ENCODE peak calls at places on chromosomes 12 and 14, in eight cellular contexts. One of them, this sample, is unnamed.

GRCh38 chr12:88743946-88744685 is 163.8 kb upstream of the KITLG start:
- DNase-seq in globus pallidus: no peak
- DNase-seq in NCI-H1092 treated with DMSO at 0.1 percent for 48 hours: no peak
- DNase-seq in GM20000: no peak
- DNase-seq in Karpas-422: no peak
- DNase-seq in GM10248: no peak
- DNase-seq in activated CD4-positive, alpha-beta T cell treated with anti-CD3 and anti-CD28 coated beads for 36 hours: no peak
- DNase-seq in adipocyte: peak
- DNase-seq in this sample: no peak

GRCh38 chr12:46209914-46210834 is 58.7 kb downstream of the SLC38A1 start:
- DNase-seq in globus pallidus: no peak
- DNase-seq in NCI-H1092 treated with DMSO at 0.1 percent for 48 hours: peak
- DNase-seq in GM20000: no peak
- DNase-seq in Karpas-422: peak
- DNase-seq in GM10248: no peak
- DNase-seq in activated CD4-positive, alpha-beta T cell treated with anti-CD3 and anti-CD28 coated beads for 36 hours: peak
- DNase-seq in adipocyte: no peak
- DNase-seq in this sample: no peak

GRCh38 chr14:25108959-25109358 is 59.0 kb upstream of the STXBP6 start:
- DNase-seq in globus pallidus: no peak
- DNase-seq in NCI-H1092 treated with DMSO at 0.1 percent for 48 hours: peak
- DNase-seq in GM20000: no peak
- DNase-seq in Karpas-422: no peak
- DNase-seq in GM10248: no peak
- DNase-seq in activated CD4-positive, alpha-beta T cell treated with anti-CD3 and anti-CD28 coated beads for 36 hours: no peak
- DNase-seq in adipocyte: peak
- DNase-seq in this sample: no peak

GRCh38 chr14:97723834-97724770 is 926.9 kb downstream of the VRK1 start:
- DNase-seq in globus pallidus: no peak
- DNase-seq in NCI-H1092 treated with DMSO at 0.1 percent for 48 hours: no peak
- DNase-seq in GM20000: no peak
- DNase-seq in Karpas-422: no peak
- DNase-seq in GM10248: no peak
- DNase-seq in activated CD4-positive, alpha-beta T cell treated with anti-CD3 and anti-CD28 coated beads for 36 hours: peak
- DNase-seq in adipocyte: no peak
- DNase-seq in this sample: no peak

GRCh38 chr12:2336409-2336829 is 283.6 kb downstream of the CACNA1C start:
- DNase-seq in globus pallidus: no peak
- DNase-seq in NCI-H1092 treated with DMSO at 0.1 percent for 48 hours: no peak
- DNase-seq in GM20000: peak
- DNase-seq in Karpas-422: no peak
- DNase-seq in GM10248: peak
- DNase-seq in activated CD4-positive, alpha-beta T cell treated with anti-CD3 and anti-CD28 coated beads for 36 hours: no peak
- DNase-seq in adipocyte: peak
- DNase-seq in this sample: peak

GRCh38 chr14:92964124-92965109 is 41.5 kb downstream of the CHGA start:
- DNase-seq in globus pallidus: no peak
- DNase-seq in NCI-H1092 treated with DMSO at 0.1 percent for 48 hours: peak
- DNase-seq in GM20000: no peak
- DNase-seq in Karpas-422: no peak
- DNase-seq in GM10248: no peak
- DNase-seq in activated CD4-positive, alpha-beta T cell treated with anti-CD3 and anti-CD28 coated beads for 36 hours: no peak
- DNase-seq in adipocyte: no peak
- DNase-seq in this sample: no peak

GRCh38 chr12:49212572-49212971 is 23.7 kb upstream of the TUBA1A start:
- DNase-seq in globus pallidus: no peak
- DNase-seq in NCI-H1092 treated with DMSO at 0.1 percent for 48 hours: no peak
- DNase-seq in GM20000: no peak
- DNase-seq in Karpas-422: no peak
- DNase-seq in GM10248: no peak
- DNase-seq in activated CD4-positive, alpha-beta T cell treated with anti-CD3 and anti-CD28 coated beads for 36 hours: no peak
- DNase-seq in adipocyte: no peak
- DNase-seq in this sample: no peak

GRCh38 chr14:63725786-63726185 is 2.1 kb downstream of the SGPP1 start:
- DNase-seq in globus pallidus: no peak
- DNase-seq in NCI-H1092 treated with DMSO at 0.1 percent for 48 hours: no peak
- DNase-seq in GM20000: no peak
- DNase-seq in Karpas-422: peak
- DNase-seq in GM10248: no peak
- DNase-seq in activated CD4-positive, alpha-beta T cell treated with anti-CD3 and anti-CD28 coated beads for 36 hours: no peak
- DNase-seq in adipocyte: peak
- DNase-seq in this sample: no peak

GRCh38 chr12:117551698-117552097 is 190.3 kb upstream of the NOS1 start:
- DNase-seq in globus pallidus: no peak
- DNase-seq in NCI-H1092 treated with DMSO at 0.1 percent for 48 hours: no peak
- DNase-seq in GM20000: no peak
- DNase-seq in Karpas-422: no peak
- DNase-seq in GM10248: no peak
- DNase-seq in activated CD4-positive, alpha-beta T cell treated with anti-CD3 and anti-CD28 coated beads for 36 hours: no peak
- DNase-seq in adipocyte: no peak
- DNase-seq in this sample: no peak

GRCh38 chr12:98823012-98823411 is 177.9 kb downstream of the APAF1 start:
- DNase-seq in globus pallidus: peak
- DNase-seq in NCI-H1092 treated with DMSO at 0.1 percent for 48 hours: no peak
- DNase-seq in GM20000: no peak
- DNase-seq in Karpas-422: no peak
- DNase-seq in GM10248: no peak
- DNase-seq in activated CD4-positive, alpha-beta T cell treated with anti-CD3 and anti-CD28 coated beads for 36 hours: no peak
- DNase-seq in adipocyte: no peak
- DNase-seq in this sample: no peak

GRCh38 chr12:70892593-70892992 is 27.9 kb downstream of the PTPRR start:
- DNase-seq in globus pallidus: no peak
- DNase-seq in NCI-H1092 treated with DMSO at 0.1 percent for 48 hours: no peak
- DNase-seq in GM20000: no peak
- DNase-seq in Karpas-422: no peak
- DNase-seq in GM10248: no peak
- DNase-seq in activated CD4-positive, alpha-beta T cell treated with anti-CD3 and anti-CD28 coated beads for 36 hours: no peak
- DNase-seq in adipocyte: no peak
- DNase-seq in this sample: no peak

GRCh38 chr14:91742956-91743653 is 11.2 kb upstream of the CATSPERB start:
- DNase-seq in globus pallidus: no peak
- DNase-seq in NCI-H1092 treated with DMSO at 0.1 percent for 48 hours: no peak
- DNase-seq in GM20000: no peak
- DNase-seq in Karpas-422: no peak
- DNase-seq in GM10248: no peak
- DNase-seq in activated CD4-positive, alpha-beta T cell treated with anti-CD3 and anti-CD28 coated beads for 36 hours: no peak
- DNase-seq in adipocyte: no peak
- DNase-seq in this sample: no peak

GRCh38 chr12:114759635-114760034 is 75.7 kb upstream of the TBX3 start:
- DNase-seq in globus pallidus: no peak
- DNase-seq in NCI-H1092 treated with DMSO at 0.1 percent for 48 hours: no peak
- DNase-seq in GM20000: no peak
- DNase-seq in Karpas-422: no peak
- DNase-seq in GM10248: no peak
- DNase-seq in activated CD4-positive, alpha-beta T cell treated with anti-CD3 and anti-CD28 coated beads for 36 hours: no peak
- DNase-seq in adipocyte: no peak
- DNase-seq in this sample: no peak

GRCh38 chr12:82357340-82357739 is 847 bp downstream of the CCDC59 start:
- DNase-seq in globus pallidus: no peak
- DNase-seq in NCI-H1092 treated with DMSO at 0.1 percent for 48 hours: no peak
- DNase-seq in GM20000: no peak
- DNase-seq in Karpas-422: no peak
- DNase-seq in GM10248: no peak
- DNase-seq in activated CD4-positive, alpha-beta T cell treated with anti-CD3 and anti-CD28 coated beads for 36 hours: no peak
- DNase-seq in adipocyte: peak
- DNase-seq in this sample: no peak

GRCh38 chr12:132207083-132207775 is 63.0 kb downstream of the NOC4L start:
- DNase-seq in globus pallidus: no peak
- DNase-seq in NCI-H1092 treated with DMSO at 0.1 percent for 48 hours: no peak
- DNase-seq in GM20000: no peak
- DNase-seq in Karpas-422: no peak
- DNase-seq in GM10248: no peak
- DNase-seq in activated CD4-positive, alpha-beta T cell treated with anti-CD3 and anti-CD28 coated beads for 36 hours: no peak
- DNase-seq in adipocyte: no peak
- DNase-seq in this sample: no peak

GRCh38 chr12:39235990-39236767 is 206.7 kb downstream of the KIF21A start:
- DNase-seq in globus pallidus: no peak
- DNase-seq in NCI-H1092 treated with DMSO at 0.1 percent for 48 hours: no peak
- DNase-seq in GM20000: no peak
- DNase-seq in Karpas-422: no peak
- DNase-seq in GM10248: no peak
- DNase-seq in activated CD4-positive, alpha-beta T cell treated with anti-CD3 and anti-CD28 coated beads for 36 hours: no peak
- DNase-seq in adipocyte: no peak
- DNase-seq in this sample: no peak

GRCh38 chr14:61891810-61892209 is 129.6 kb downstream of the SNAPC1 start:
- DNase-seq in globus pallidus: no peak
- DNase-seq in NCI-H1092 treated with DMSO at 0.1 percent for 48 hours: no peak
- DNase-seq in GM20000: no peak
- DNase-seq in Karpas-422: no peak
- DNase-seq in GM10248: no peak
- DNase-seq in activated CD4-positive, alpha-beta T cell treated with anti-CD3 and anti-CD28 coated beads for 36 hours: no peak
- DNase-seq in adipocyte: no peak
- DNase-seq in this sample: no peak

GRCh38 chr12:103244596-103244995 is 251.2 kb downstream of the C12orf42 start:
- DNase-seq in globus pallidus: no peak
- DNase-seq in NCI-H1092 treated with DMSO at 0.1 percent for 48 hours: no peak
- DNase-seq in GM20000: no peak
- DNase-seq in Karpas-422: no peak
- DNase-seq in GM10248: no peak
- DNase-seq in activated CD4-positive, alpha-beta T cell treated with anti-CD3 and anti-CD28 coated beads for 36 hours: no peak
- DNase-seq in adipocyte: no peak
- DNase-seq in this sample: no peak

GRCh38 chr14:103625361-103626095 is 3.5 kb upstream of the KLC1 start:
- DNase-seq in globus pallidus: no peak
- DNase-seq in NCI-H1092 treated with DMSO at 0.1 percent for 48 hours: no peak
- DNase-seq in GM20000: peak
- DNase-seq in Karpas-422: peak
- DNase-seq in GM10248: no peak
- DNase-seq in activated CD4-positive, alpha-beta T cell treated with anti-CD3 and anti-CD28 coated beads for 36 hours: peak
- DNase-seq in adipocyte: no peak
- DNase-seq in this sample: no peak

GRCh38 chr12:125198647-125199046 is 133.4 kb downstream of the AACS start:
- DNase-seq in globus pallidus: no peak
- DNase-seq in NCI-H1092 treated with DMSO at 0.1 percent for 48 hours: no peak
- DNase-seq in GM20000: no peak
- DNase-seq in Karpas-422: no peak
- DNase-seq in GM10248: no peak
- DNase-seq in activated CD4-positive, alpha-beta T cell treated with anti-CD3 and anti-CD28 coated beads for 36 hours: no peak
- DNase-seq in adipocyte: no peak
- DNase-seq in this sample: no peak

GRCh38 chr12:113103756-113104450 is 31.7 kb downstream of the RASAL1 start:
- DNase-seq in globus pallidus: no peak
- DNase-seq in NCI-H1092 treated with DMSO at 0.1 percent for 48 hours: peak
- DNase-seq in GM20000: peak
- DNase-seq in Karpas-422: peak
- DNase-seq in GM10248: no peak
- DNase-seq in activated CD4-positive, alpha-beta T cell treated with anti-CD3 and anti-CD28 coated beads for 36 hours: peak
- DNase-seq in adipocyte: no peak
- DNase-seq in this sample: no peak